ENCODE peak calls at places on chromosomes 4 and X, in four cellular contexts. V, M, S and U are unnamed samples.

GRCh38 chrX:57817302-57817701 is 93.0 kb downstream of the ZXDA start:
- DNase-seq in V (no peak), M (no peak), S (peak), U (no peak)

GRCh38 chr4:23458061-23458460 is 431.8 kb downstream of the PPARGC1A start:
- DNase-seq in V (no peak), M (no peak), S (no peak), U (no peak)

GRCh38 chrX:139077303-139078131 is 366.0 kb upstream of the FGF13 start:
- DNase-seq in V (peak), M (no peak), S (no peak), U (no peak)

GRCh38 chr4:187433141-187433540 is 562.4 kb upstream of the ZFP42 start:
- DNase-seq in V (no peak), M (no peak), S (no peak), U (no peak)

GRCh38 chr4:102663073-102663472 is 97.7 kb downstream of the MANBA start:
- DNase-seq in V (peak), M (no peak), S (peak), U (no peak)

GRCh38 chr4:145920205-145920604 is 18.4 kb downstream of the ZNF827 start:
- DNase-seq in V (peak), M (no peak), S (peak), U (no peak)

GRCh38 chrX:40258909-40259308 is 161.2 kb upstream of the BCOR start:
- DNase-seq in V (no peak), M (no peak), S (no peak), U (no peak)

GRCh38 chr4:18342847-18343246 is 321.3 kb upstream of the LCORL start:
- DNase-seq in V (no peak), M (no peak), S (no peak), U (no peak)

GRCh38 chrX:119726900-119727555 is 31.4 kb upstream of the SOWAHD start:
- DNase-seq in V (no peak), M (no peak), S (no peak), U (peak)

GRCh38 chr4:37453004-37453360 is 208.4 kb downstream of the NWD2 start:
- DNase-seq in V (no peak), M (peak), S (peak), U (peak)
- H3K4me3 ChIP-seq in V (no peak), M (peak), S (peak), U (no peak)

DNA sequence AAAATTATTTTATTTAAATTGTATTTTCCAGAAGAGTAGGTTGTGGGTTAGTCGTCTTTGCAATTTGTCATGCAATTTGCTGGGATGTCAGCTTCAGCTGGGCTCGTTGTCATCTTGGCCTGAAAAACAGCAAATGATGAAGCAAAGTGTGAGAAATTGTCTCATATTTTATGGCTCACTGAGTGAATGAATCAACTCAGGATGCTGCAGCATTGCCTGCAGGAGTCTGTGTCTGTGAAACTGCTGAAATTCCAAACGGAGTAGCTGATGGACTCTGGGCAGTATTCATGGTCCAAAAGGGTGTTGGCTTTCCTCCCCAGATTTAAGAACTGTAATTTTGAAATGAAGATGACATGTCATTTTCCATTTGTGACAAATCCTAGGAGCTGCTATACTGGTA is 37.2 kb downstream of the CXCL8 start:
- DNase-seq in V (no peak), M (no peak), S (peak), U (no peak)
- H3K4me3 ChIP-seq in V (no peak), M (no peak), S (no peak), U (no peak)

GRCh38 chr4:7121174-7121573 is 53.3 kb upstream of the GRPEL1 start:
- DNase-seq in V (no peak), M (no peak), S (no peak), U (no peak)

GRCh38 chr4:7121861-7122653 is 54.2 kb upstream of the GRPEL1 start:
- DNase-seq in V (no peak), M (no peak), S (no peak), U (no peak)

GRCh38 chr4:7127591-7127990 is 59.7 kb upstream of the GRPEL1 start:
- DNase-seq in V (no peak), M (no peak), S (no peak), U (no peak)

GRCh38 chr4:7128234-7128633 is 60.4 kb upstream of the GRPEL1 start:
- DNase-seq in V (no peak), M (no peak), S (no peak), U (no peak)

GRCh38 chr4:7124643-7125442 is 57.0 kb upstream of the GRPEL1 start:
- DNase-seq in V (no peak), M (no peak), S (peak), U (no peak)
- H3K4me3 ChIP-seq in V (no peak), M (no peak), S (no peak), U (no peak)

GRCh38 chr4:153947998-153948397 is 159.1 kb upstream of the SFRP2 start:
- DNase-seq in V (no peak), M (no peak), S (no peak), U (no peak)
- H3K4me3 ChIP-seq in V (no peak), M (no peak), S (no peak), U (no peak)

DNA sequence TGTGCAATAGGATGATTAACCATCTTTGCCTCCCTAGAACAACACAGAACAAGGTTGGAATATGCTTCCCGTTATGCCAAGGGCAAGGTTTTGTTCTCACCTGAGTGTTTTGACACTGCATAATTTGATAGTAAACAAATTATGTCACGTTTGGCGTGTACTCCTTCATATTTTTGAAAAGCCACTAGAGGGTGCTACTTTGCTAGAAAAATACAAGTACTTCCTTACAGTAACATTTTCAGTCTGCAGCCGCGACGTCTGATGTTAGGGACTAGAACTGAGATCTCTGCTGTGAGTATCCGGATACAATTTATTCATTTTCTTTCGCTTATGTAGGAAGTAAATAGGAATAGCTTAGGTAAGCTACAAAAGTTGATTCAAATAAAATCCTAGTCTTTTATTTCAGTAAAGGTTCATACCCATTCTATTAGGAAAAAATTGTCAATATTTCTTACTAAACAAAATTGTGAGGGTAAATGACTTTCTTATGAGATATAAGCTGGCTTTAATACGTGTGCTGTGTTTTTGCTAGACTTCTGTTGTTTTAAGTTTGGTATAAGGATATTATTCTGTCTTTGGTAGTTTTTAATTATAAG is 181.1 kb upstream of the WDFY3 start:
- DNase-seq in V (no peak), M (peak), S (peak), U (peak)
- H3K4me3 ChIP-seq in V (no peak), M (no peak), S (no peak), U (no peak)

DNA sequence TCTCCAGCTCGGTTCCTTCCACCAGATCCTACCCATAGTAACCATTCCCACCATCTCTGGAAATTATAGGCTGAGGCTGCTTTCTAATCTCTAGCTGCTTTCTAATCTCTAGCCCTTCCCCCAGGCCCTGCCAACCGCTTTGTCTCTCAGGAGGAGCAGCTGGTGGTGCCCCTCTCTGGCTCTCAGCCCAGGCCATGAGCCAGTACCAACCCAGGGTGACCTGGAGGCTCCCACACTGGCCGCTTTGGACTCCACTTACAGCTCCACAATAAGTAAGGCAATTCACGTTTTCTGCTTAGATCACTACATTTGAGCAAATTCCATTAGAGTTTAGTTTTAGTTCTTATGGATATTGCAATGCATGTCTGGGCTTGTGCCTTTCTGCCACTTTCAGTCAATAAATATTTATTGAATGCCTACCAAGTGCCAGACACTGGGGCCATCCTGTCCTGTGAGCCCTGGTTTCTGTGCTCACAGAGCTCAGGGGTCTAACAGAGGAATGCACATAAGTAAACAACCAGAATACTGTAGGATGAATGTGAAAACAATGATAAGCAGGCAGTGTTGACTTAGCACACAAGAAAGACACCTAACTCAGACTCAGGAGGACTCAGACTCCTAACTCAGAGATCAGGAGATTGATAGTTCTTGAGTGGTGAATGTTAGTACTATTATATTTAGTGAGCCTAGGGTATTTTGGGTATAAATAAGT is 38.9 kb downstream of the SMC1A start:
- DNase-seq in V (no peak), M (no peak), S (no peak), U (no peak)
- H3K4me3 ChIP-seq in V (no peak), M (no peak), S (no peak), U (no peak)

GRCh38 chrX:34972206-34972605 is 29.6 kb downstream of the FAM47B start:
- DNase-seq in V (no peak), M (no peak), S (no peak), U (no peak)

DNA sequence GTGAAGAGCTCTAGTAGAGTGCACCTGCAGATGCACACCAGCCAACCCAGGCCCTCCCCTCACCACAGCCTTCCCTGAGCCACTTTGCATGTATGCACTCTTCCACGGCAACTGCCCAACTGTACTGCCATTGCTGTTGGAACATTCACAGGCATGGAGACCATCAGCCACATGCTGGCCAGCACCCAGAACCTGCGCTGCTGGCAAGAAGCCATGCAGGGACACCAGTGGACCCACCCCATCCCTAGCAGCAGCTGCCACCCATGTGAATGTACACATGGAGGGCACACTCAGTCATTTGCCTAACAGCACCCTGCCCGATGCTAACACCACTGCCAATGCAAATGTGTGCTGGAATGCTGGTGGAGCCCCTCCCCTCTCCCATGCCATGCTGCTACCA is 35.6 kb downstream of the FAM47B start:
- DNase-seq in V (no peak), M (no peak), S (no peak), U (no peak)
- H3K4me3 ChIP-seq in V (no peak), M (no peak), S (no peak), U (no peak)